ENCODE peak calls at places on chromosomes 3 and 15, in eight cellular contexts. W is epithelial cell of esophagus, L is heart left ventricle, K is K562, B is prostate gland, J is cardiac fibroblast, G is left ventricle myocardium inferior, R is AG04449. F is an unnamed sample.

GRCh38 chr3:73623996-73624362 is 762 bp downstream of the PDZRN3 start:
- DNase-seq in W (peak), L (peak), K (no peak), B (peak), J (peak), G (peak), R (no peak), F (no peak)

GRCh38 chr15:29612096-29612495 is 210.2 kb downstream of the TJP1 start:
- DNase-seq in W (no peak), L (no peak), K (no peak), B (no peak), J (peak), G (no peak), R (peak), F (peak)

GRCh38 chr3:100782359-100782758 is 73.1 kb downstream of the TFG start:
- DNase-seq in W (no peak), L (peak), K (no peak), B (no peak), J (no peak), G (no peak), R (no peak), F (no peak)

GRCh38 chr3:129422897-129423296 is 5.5 kb downstream of the EFCAB12 start:
- DNase-seq in W (no peak), L (no peak), K (no peak), B (no peak), J (no peak), G (no peak), R (no peak), F (no peak)

GRCh38 chr15:70376929-70377691 is 279.4 kb upstream of the TLE3 start:
- DNase-seq in W (peak), L (peak), K (peak), B (no peak), J (peak), G (peak), R (peak), F (peak)

GRCh38 chr3:54541369-54541768 is 386.5 kb downstream of the LRTM1 start:
- DNase-seq in W (no peak), L (no peak), K (no peak), B (no peak), J (no peak), G (no peak), R (no peak), F (no peak)

GRCh38 chr15:59539799-59540198 is 71.8 kb upstream of the GCNT3 start:
- DNase-seq in W (peak), L (no peak), K (no peak), B (no peak), J (peak), G (no peak), R (no peak), F (no peak)

GRCh38 chr3:120661106-120661962 is 20.7 kb downstream of the HGD start:
- DNase-seq in W (no peak), L (no peak), K (no peak), B (peak), J (peak), G (no peak), R (no peak), F (no peak)

GRCh38 chr3:16504692-16505091 is 8.8 kb downstream of the RFTN1 start:
- DNase-seq in W (no peak), L (no peak), K (no peak), B (no peak), J (no peak), G (no peak), R (no peak), F (no peak)

GRCh38 chr3:126127452-126127851 is 43.5 kb upstream of the SLC41A3 start:
- DNase-seq in W (no peak), L (no peak), K (no peak), B (no peak), J (no peak), G (peak), R (no peak), F (no peak)

GRCh38 chr15:66993874-66994696 is 71.3 kb upstream of the SMAD3 start:
- DNase-seq in W (no peak), L (no peak), K (no peak), B (no peak), J (no peak), G (no peak), R (no peak), F (no peak)

GRCh38 chr15:60933914-60934885 is 294.9 kb downstream of the RORA start:
- DNase-seq in W (peak), L (no peak), K (no peak), B (no peak), J (no peak), G (no peak), R (no peak), F (no peak)

DNA sequence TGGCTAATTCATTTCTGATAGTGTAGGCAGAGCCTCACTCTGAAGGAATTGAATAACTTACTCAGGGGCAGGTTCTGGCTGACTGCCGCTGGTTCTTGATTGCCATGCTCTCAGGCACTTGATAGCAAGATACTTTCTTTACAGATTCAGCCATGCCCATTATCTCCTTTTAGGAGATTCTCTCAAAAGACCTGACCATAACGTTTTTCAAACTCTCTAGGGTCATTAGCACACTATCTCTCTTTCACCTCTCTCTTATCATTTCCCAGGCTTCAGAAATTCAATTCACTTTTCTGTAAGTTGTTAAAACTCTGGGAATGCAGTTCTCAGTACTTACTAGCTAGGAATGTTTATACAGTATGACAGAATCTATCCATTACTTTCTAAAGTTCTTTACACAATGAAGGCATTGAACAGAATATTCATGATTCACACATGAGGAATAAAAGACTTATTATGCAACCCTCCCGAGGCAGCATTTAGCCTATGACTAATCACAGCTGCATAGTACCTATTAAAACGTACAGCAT is 850.3 kb upstream of the CADM2 start:
- DNase-seq in W (peak), L (no peak), K (no peak), B (no peak), J (peak), G (no peak), R (no peak), F (peak)
- H3K4me3 ChIP-seq in W (no peak), L (no peak), K (no peak), B (no peak), J (no peak), G (no peak), R (no peak), F (no peak)

GRCh38 chr3:48299746-48300361 is 33.6 kb downstream of the SPINK8 start:
- DNase-seq in W (no peak), L (no peak), K (peak), B (no peak), J (no peak), G (no peak), R (no peak), F (no peak)
- H3K4me3 ChIP-seq in W (peak), L (peak), K (peak), B (no peak), J (no peak), G (peak), R (peak), F (no peak)

DNA sequence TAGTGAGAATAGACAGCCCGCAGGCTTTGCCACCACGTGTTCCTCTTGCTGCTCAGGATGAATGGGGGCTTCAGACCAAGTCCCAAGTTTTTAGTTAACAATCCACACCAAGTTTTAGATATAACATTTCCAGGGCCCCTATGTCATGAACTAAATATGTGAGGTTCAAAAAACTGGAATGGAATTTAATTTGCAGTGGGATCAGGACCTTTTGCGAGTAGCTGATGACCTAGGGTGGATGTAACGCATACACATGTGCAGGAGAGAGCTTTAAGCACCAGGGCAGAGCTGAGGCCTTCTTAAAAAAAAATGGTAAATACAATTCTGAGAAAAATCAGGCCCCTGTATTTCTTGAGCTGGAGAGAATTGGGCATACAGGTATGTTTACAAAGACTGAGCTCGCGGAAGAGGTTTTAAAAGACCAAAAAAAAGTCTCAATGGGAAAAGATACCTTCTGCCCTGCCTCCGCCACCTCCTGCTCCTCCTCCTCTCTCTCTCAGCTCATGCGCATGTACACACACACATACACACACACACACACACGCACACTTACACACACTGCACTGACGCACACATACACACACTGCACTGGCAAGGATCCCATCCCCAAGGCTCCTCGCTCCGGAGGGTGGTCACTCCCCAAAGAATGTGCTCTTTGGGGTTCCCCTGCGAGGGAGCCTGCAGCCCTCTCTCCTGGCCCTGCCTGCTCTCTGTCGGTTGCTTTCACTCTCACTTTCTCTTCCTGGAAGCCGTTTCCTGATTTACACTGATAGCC is 48.2 kb upstream of the IGF1R start:
- DNase-seq in W (peak), L (peak), K (no peak), B (peak), J (peak), G (no peak), R (no peak), F (peak)
- H3K4me3 ChIP-seq in W (peak), L (peak), K (no peak), B (peak), J (peak), G (peak), R (peak), F (peak)

GRCh38 chr3:136196401-136197158 is 445 bp upstream of the MSL2 start:
- DNase-seq in W (peak), L (peak), K (peak), B (peak), J (peak), G (peak), R (peak), F (peak)
- H3K4me3 ChIP-seq in W (peak), L (peak), K (peak), B (peak), J (peak), G (peak), R (peak), F (peak)

GRCh38 chr3:160112481-160112880 is 112.7 kb upstream of the C3orf80 start:
- DNase-seq in W (peak), L (no peak), K (no peak), B (no peak), J (no peak), G (no peak), R (no peak), F (no peak)

GRCh38 chr3:160114352-160114751 is 110.9 kb upstream of the C3orf80 start:
- DNase-seq in W (no peak), L (no peak), K (no peak), B (no peak), J (no peak), G (no peak), R (no peak), F (no peak)

GRCh38 chr3:160112996-160113395 is 112.2 kb upstream of the C3orf80 start:
- DNase-seq in W (no peak), L (no peak), K (no peak), B (no peak), J (no peak), G (no peak), R (no peak), F (no peak)

DNA sequence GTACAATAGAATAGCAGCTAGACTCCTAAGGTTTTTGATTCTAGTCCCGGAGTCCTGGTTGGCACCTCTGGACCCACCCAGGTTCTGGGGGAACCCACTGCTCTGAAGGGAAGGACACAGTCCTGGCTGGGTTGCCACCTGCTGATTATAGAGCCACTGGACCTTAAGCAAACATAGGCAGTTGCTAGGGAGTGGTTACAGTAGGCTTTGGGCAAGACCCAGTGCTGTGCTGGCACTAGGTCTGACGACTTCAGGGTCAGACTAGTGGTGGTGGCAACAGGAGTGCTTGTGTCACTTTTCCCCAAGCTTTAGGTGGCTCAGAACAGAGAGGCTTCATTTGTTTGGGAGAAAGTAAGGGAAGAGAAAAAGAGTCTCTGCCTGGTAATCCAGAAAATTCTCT is 109.8 kb upstream of the C3orf80 start:
- DNase-seq in W (no peak), L (no peak), K (no peak), B (no peak), J (no peak), G (no peak), R (no peak), F (no peak)
- H3K4me3 ChIP-seq in W (no peak), L (no peak), K (no peak), B (no peak), J (no peak), G (no peak), R (no peak), F (no peak)

F was measured in skeletal muscle cell.